ENCODE peak calls at places on chromosomes 7 and 10, in five cellular contexts. O is spleen, H is IMR-90, T is Panc1, F is HCT116. P is an unnamed sample. For H3K36me3 and H3K4me1, the result is how much of the 10 kb centered on the place peaks cover.

GRCh38 chr10:1047937-1048336 is 982 bp downstream of the IDI1 start:
- DNase-seq in H (no peak), F (no peak), O (no peak), T (no peak), P (peak)

GRCh38 chr7:106659369-106659962 is 1.5 kb downstream of the CCDC71L start:
- DNase-seq in H (peak), O (no peak), F (no peak), T (no peak), P (no peak)

GRCh38 chr7:93337047-93337446 is 104.9 kb downstream of the VPS50 start:
- DNase-seq in O (no peak), H (no peak), T (no peak), F (no peak), P (no peak)

GRCh38 chr10:114561008-114561523 is 97.0 kb downstream of the ABLIM1 start:
- DNase-seq in F (no peak), H (no peak), O (no peak), T (no peak), P (no peak)

GRCh38 chr7:148701414-148701813 is 2.7 kb downstream of the CUL1 start:
- DNase-seq in T (no peak), F (no peak), H (peak), O (no peak), P (no peak)

GRCh38 chr10:589961-590680 is 99.3 kb downstream of the DIP2C start:
- DNase-seq in F (no peak), O (no peak), T (no peak), H (no peak), P (no peak)

GRCh38 chr10:70648427-70648826 is 23.9 kb upstream of the ADAMTS14 start:
- DNase-seq in F (peak), T (no peak), H (no peak), O (no peak), P (no peak)

GRCh38 chr10:19385846-19386455 is 337.4 kb downstream of the MALRD1 start:
- DNase-seq in F (no peak), H (no peak), O (no peak), T (no peak), P (no peak)

GRCh38 chr7:19587291-19587690 is 121.5 kb downstream of the POLR1F start:
- DNase-seq in H (no peak), F (no peak), O (no peak), T (no peak), P (peak)

GRCh38 chr10:69348824-69349541 is 67.7 kb downstream of the TACR2 start:
- DNase-seq in O (no peak), F (no peak), T (peak), H (peak), P (no peak)

GRCh38 chr10:48794074-48794473 is 109.4 kb downstream of the WDFY4 start:
- DNase-seq in T (no peak), H (no peak), O (no peak), F (no peak), P (no peak)

GRCh38 chr10:53833908-53834307 is 967.1 kb downstream of the PCDH15 start:
- DNase-seq in H (no peak), O (no peak), F (no peak), T (no peak), P (no peak)

GRCh38 chr10:58384095-58384494 is 1.1 kb upstream of the TFAM start:
- DNase-seq in F (no peak), T (no peak), H (no peak), O (no peak), P (no peak)

GRCh38 chr7:82559203-82559805 is 115.7 kb upstream of the CACNA2D1 start:
- DNase-seq in F (no peak), T (no peak), H (no peak), O (no peak), P (peak)

GRCh38 chr7:22121702-22122474 is 176.2 kb upstream of the CDCA7L start:
- DNase-seq in H (peak), F (no peak), T (no peak), O (no peak), P (no peak)

GRCh38 chr7:25636168-25636567 is 407.9 kb upstream of the NPVF start:
- DNase-seq in F (no peak), H (no peak), O (no peak), T (no peak), P (no peak)

GRCh38 chr10:122459586-122460273 is 1.6 kb upstream of the HTRA1 start:
- DNase-seq in T (no peak), O (no peak), H (peak), F (no peak), P (no peak)

GRCh38 chr7:134907639-134908038 is 78.7 kb upstream of the AGBL3 start:
- DNase-seq in T (no peak), O (no peak), H (no peak), F (no peak), P (no peak)

GRCh38 chr7:123747089-123747488 is 1.7 kb downstream of the WASL start:
- DNase-seq in H (no peak), O (no peak), F (no peak), T (no peak), P (no peak)

GRCh38 chr10:35639651-35640311 is 2.3 kb downstream of the FZD8 start:
- DNase-seq in O (peak), H (peak), F (no peak), T (no peak), P (peak)

GRCh38 chr10:49281461-49281860 is 17.5 kb upstream of the C10orf71 start:
- DNase-seq in F (no peak), H (no peak), O (no peak), T (no peak), P (peak)

GRCh38 chr7:37921340-37921805 is 933 bp downstream of the EPDR1 start:
- DNase-seq in F (no peak), T (no peak), O (no peak), H (no peak), P (peak)

GRCh38 chr10:66349726-66350125 is 576.1 kb upstream of the LRRTM3 start:
- DNase-seq in T (no peak), F (no peak), O (no peak), H (no peak), P (no peak)

GRCh38 chr7:54824655-54825054 is 65.6 kb upstream of the SEC61G start:
- DNase-seq in T (no peak), F (no peak), H (no peak), O (no peak), P (no peak)

GRCh38 chr10:132886211-132887099 is 55.9 kb downstream of the CFAP46 start:
- DNase-seq in H (no peak), T (no peak), F (no peak), O (peak), P (no peak)

GRCh38 chr7:131249003-131249402 is 78.7 kb upstream of the MKLN1 start:
- DNase-seq in T (peak), H (peak), F (no peak), O (no peak), P (peak)

GRCh38 chr10:124290095-124290795 is 128.5 kb downstream of the OAT start:
- DNase-seq in H (peak), F (no peak), T (no peak), O (peak), P (no peak)

GRCh38 chr10:55370021-55370420 is 569.0 kb upstream of the PCDH15 start:
- DNase-seq in H (no peak), F (no peak), T (no peak), O (no peak), P (no peak)

DNA sequence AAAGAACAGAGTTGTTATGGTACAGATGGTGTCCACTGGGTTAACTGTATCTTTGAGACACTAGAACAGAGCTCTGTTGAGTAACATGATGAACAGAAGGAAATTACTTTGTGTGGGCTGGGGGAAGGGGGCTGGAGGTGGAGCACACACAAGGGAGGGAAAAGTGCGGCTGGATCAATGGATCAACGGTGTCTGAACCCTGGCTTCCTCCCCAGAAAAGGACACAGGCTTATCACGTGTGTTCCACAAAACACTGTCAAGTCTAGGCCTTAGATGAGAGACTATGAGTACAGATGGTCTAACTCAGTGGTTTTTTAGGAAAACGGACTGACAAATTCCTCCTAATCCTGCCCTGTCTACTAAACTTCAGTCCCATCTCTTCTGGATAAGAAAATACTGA is 27.8 kb downstream of the HSPB1 start:
- DNase-seq in T (no peak), O (no peak), H (no peak), F (no peak), P (no peak)
- H3K36me3 ChIP-seq in T (under half), O (under half), H (under half), F (under half), P (half or more)

DNA sequence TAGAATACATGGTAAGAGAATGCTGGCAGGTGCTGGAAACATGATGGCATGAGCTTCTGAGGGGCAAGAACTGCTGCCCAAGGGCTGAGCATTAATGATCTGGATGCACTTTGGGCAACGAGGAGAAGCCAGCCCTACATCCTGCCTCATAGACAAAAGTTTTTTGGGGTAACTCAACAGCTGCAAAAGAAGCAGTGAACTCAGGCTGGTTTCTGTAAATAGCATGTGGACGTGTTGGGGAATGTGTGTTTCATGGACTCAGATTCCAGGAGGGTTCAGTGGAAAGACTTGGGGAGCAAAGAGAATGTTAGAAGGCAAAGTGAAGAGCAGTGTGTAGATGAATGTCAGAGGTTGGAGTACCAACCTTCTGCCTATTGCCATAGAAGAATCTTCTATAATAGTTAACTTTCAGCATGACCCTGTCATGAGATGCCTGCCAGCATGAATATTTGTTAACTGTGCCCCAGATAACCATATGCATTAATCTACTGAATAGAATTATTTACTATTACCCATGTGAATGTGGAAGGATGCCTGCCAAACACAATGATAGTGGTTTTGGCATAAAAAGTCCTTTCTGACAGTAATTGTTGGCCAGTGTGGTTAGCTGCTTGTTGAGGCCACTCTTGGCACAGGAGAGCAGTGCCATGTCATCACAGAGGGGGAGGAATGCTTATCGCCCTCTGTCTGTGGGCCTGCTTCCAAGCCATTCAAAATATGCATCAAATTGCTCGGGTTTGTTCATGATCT is 165.6 kb downstream of the WNT2 start:
- DNase-seq in F (no peak), O (no peak), H (peak), T (no peak), P (no peak)
- TF ChIP-seq CTCF in F (no peak), O (no peak), H (peak), T (peak), P (peak)

DNA sequence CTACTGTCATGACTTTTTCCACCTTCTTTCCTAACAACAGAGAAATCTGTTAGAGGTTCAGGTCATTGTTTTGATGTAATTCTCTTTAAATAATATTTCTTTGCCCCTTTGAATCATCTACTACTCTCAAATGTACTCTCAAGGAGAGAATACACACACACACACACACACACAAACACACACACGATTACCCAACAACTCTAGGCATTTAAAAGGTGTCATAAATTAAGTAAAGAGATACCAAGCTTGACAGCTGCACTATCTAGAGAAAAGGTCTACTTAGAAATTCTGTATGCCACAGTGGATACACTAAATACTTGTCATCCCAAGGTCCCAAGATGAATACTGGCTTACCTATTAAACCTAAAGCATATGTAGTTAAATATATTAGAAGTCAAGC is 4.8 kb downstream of the PANK1 start:
- DNase-seq in O (no peak), H (no peak), F (no peak), T (no peak), P (no peak)
- H3K4me1 ChIP-seq in O (under half), H (under half), F (under half), T (under half), P (under half)

GRCh38 chr10:96047004-96047649 is 3.7 kb downstream of the CCNJ start:
- DNase-seq in T (no peak), F (no peak), H (no peak), O (no peak), P (no peak)
- H3K36me3 ChIP-seq in T (under half), F (under half), H (under half), O (under half), P (half or more)

DNA sequence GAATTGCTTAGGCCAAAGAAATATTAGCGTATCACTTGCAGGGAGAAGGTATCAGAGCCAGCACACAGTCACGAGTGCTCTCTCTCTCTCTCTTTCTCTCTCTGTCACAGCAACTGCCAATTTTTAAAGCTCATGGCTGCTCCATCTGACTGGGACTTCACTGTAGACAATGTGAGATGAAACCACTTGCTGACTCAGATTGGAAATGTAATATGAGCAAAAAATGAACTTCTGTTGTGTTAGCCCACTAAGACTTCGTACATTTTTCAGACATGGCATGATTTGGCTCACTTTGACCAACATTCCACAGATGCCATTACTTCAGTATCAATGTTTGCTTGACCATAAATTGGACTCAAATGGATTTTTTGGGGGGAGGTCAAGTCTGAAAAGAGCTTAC is 68.1 kb downstream of the DGKB start:
- DNase-seq in T (no peak), H (peak), F (no peak), O (no peak), P (no peak)
- TF ChIP-seq CTCF in T (no peak), H (no peak), F (no peak), O (no peak), P (no peak)

GRCh38 chr7:100803398-100804161 is 23.7 kb downstream of the EPHB4 start:
- DNase-seq in O (peak), H (peak), F (no peak), T (no peak), P (peak)
- H3K4me1 ChIP-seq in O (under half), H (under half), F (under half), T (half or more), P (under half)

GRCh38 chr7:105003275-105003674 is 10.7 kb upstream of the KMT2E start:
- DNase-seq in T (no peak), F (no peak), H (peak), O (no peak), P (no peak)
- H3K36me3 ChIP-seq in T (under half), F (under half), H (under half), O (under half), P (half or more)

P was measured in endodermal cell.